ENCODE peak calls at places on chromosomes 1 and 21, in four cellular contexts. One of them, this sample, is unnamed. For H3K9me3, the result is how much of the 10 kb centered on the place peaks cover.

GRCh38 chr1:178738780-178739179 is 13.7 kb downstream of the RALGPS2 start:
- DNase-seq in endodermal cell: no peak
- DNase-seq in CD4-positive, alpha-beta T cell: no peak
- DNase-seq in A549: no peak
- DNase-seq in this sample: no peak

GRCh38 chr1:39576016-39576657 is 453 bp downstream of the PABPC4 start:
- DNase-seq in CD4-positive, alpha-beta T cell: no peak
- DNase-seq in A549: no peak
- DNase-seq in endodermal cell: peak
- DNase-seq in this sample: peak

GRCh38 chr1:6419803-6420593 is at the start of gene HES2:
- DNase-seq in A549: no peak
- DNase-seq in CD4-positive, alpha-beta T cell: no peak
- DNase-seq in endodermal cell: peak
- DNase-seq in this sample: no peak

GRCh38 chr1:16386454-16387113 is 19.5 kb downstream of the SZRD1 start:
- DNase-seq in CD4-positive, alpha-beta T cell: no peak
- DNase-seq in A549: peak
- DNase-seq in endodermal cell: no peak
- DNase-seq in this sample: no peak

GRCh38 chr1:228105269-228105995 is 2.3 kb upstream of the C1orf35 start:
- DNase-seq in endodermal cell: peak
- DNase-seq in A549: no peak
- DNase-seq in CD4-positive, alpha-beta T cell: no peak
- DNase-seq in this sample: no peak

GRCh38 chr1:183082650-183083049 is 59.4 kb downstream of the LAMC1 start:
- DNase-seq in CD4-positive, alpha-beta T cell: no peak
- DNase-seq in A549: no peak
- DNase-seq in endodermal cell: no peak
- DNase-seq in this sample: no peak

GRCh38 chr1:39671433-39671792 is 494 bp downstream of the NT5C1A start:
- DNase-seq in CD4-positive, alpha-beta T cell: no peak
- DNase-seq in A549: no peak
- DNase-seq in endodermal cell: peak
- DNase-seq in this sample: no peak

GRCh38 chr21:30434033-30434631 is 4.1 kb downstream of the KRTAP13-4 start:
- DNase-seq in endodermal cell: peak
- DNase-seq in CD4-positive, alpha-beta T cell: no peak
- DNase-seq in A549: no peak
- DNase-seq in this sample: no peak

GRCh38 chr1:166089804-166090203 is 77.0 kb downstream of the FAM78B start:
- DNase-seq in A549: no peak
- DNase-seq in endodermal cell: peak
- DNase-seq in CD4-positive, alpha-beta T cell: no peak
- DNase-seq in this sample: no peak

GRCh38 chr1:53574621-53575020 is 115.4 kb downstream of the DMRTB1 start:
- DNase-seq in A549: no peak
- DNase-seq in endodermal cell: peak
- DNase-seq in CD4-positive, alpha-beta T cell: no peak
- DNase-seq in this sample: no peak

GRCh38 chr1:150235852-150236613 is at the start of gene ANP32E:
- DNase-seq in endodermal cell: peak
- DNase-seq in A549: peak
- DNase-seq in CD4-positive, alpha-beta T cell: peak
- DNase-seq in this sample: peak

GRCh38 chr1:100394286-100394685 is 42.0 kb downstream of the CDC14A start:
- DNase-seq in endodermal cell: no peak
- DNase-seq in A549: no peak
- DNase-seq in CD4-positive, alpha-beta T cell: no peak
- DNase-seq in this sample: no peak

GRCh38 chr1:100387209-100387608 is 34.9 kb downstream of the CDC14A start:
- DNase-seq in A549: no peak
- DNase-seq in endodermal cell: no peak
- DNase-seq in CD4-positive, alpha-beta T cell: no peak
- DNase-seq in this sample: no peak

GRCh38 chr1:100387644-100388350 is 35.5 kb downstream of the CDC14A start:
- DNase-seq in CD4-positive, alpha-beta T cell: no peak
- DNase-seq in endodermal cell: no peak
- DNase-seq in A549: no peak
- DNase-seq in this sample: no peak

GRCh38 chr1:100391675-100392074 is 39.4 kb downstream of the CDC14A start:
- DNase-seq in A549: no peak
- DNase-seq in endodermal cell: no peak
- DNase-seq in CD4-positive, alpha-beta T cell: no peak
- DNase-seq in this sample: no peak

DNA sequence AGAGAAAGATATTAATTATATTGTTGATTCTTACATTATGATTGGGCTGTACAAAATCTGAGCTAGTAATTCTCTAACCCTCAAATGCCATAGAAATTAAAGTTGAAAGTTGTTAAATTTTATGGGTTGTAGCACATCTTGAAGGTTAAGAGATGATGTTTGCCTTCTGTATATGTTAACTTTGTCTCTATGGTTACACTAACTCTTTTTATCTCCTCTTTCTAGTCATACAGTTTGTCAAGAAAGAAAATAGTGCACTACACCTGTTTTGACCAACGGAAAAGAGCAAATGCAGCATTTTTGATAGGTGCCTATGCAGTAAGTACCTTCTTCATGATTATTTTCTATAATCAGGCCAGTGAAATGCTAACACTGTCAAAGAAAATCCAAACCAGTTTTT is 38.2 kb downstream of the CDC14A start:
- DNase-seq in endodermal cell: no peak
- DNase-seq in A549: no peak
- DNase-seq in CD4-positive, alpha-beta T cell: no peak
- DNase-seq in this sample: no peak
- H3K9me3 ChIP-seq in endodermal cell: under half
- H3K9me3 ChIP-seq in A549: under half
- H3K9me3 ChIP-seq in CD4-positive, alpha-beta T cell: under half
- H3K9me3 ChIP-seq in this sample: under half

DNA sequence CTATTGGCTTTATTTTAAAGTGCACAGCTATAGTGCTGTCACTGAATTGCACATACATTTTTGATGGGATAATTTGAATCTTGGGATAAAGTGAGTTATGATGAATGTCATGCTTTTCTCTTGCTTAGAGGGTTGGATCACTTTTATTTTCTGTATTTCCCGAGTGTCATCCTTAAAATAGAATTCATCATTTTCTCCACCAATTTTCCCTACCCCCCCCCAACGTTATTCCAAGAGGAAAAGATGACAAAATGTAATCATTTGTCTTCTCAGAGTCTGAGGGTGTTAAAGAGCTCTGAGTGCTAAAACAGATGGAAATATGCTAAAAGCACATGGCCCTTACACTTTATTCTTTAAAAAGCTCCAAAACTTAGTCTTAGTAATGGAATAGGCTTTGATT is 81.3 kb downstream of the CHRM3 start:
- DNase-seq in A549: no peak
- DNase-seq in CD4-positive, alpha-beta T cell: no peak
- DNase-seq in endodermal cell: no peak
- DNase-seq in this sample: no peak
- H3K9me3 ChIP-seq in A549: under half
- H3K9me3 ChIP-seq in CD4-positive, alpha-beta T cell: under half
- H3K9me3 ChIP-seq in endodermal cell: under half
- H3K9me3 ChIP-seq in this sample: under half

GRCh38 chr21:42423197-42423675 is 19.5 kb downstream of the UBASH3A start:
- DNase-seq in endodermal cell: no peak
- DNase-seq in A549: no peak
- DNase-seq in CD4-positive, alpha-beta T cell: no peak
- DNase-seq in this sample: no peak

GRCh38 chr21:42426424-42426823 is 22.7 kb downstream of the UBASH3A start:
- DNase-seq in CD4-positive, alpha-beta T cell: no peak
- DNase-seq in endodermal cell: no peak
- DNase-seq in A549: no peak
- DNase-seq in this sample: no peak

GRCh38 chr21:42425603-42425985 is 21.9 kb downstream of the UBASH3A start:
- DNase-seq in A549: no peak
- DNase-seq in CD4-positive, alpha-beta T cell: no peak
- DNase-seq in endodermal cell: no peak
- DNase-seq in this sample: no peak

GRCh38 chr21:42423685-42424084 is 20.0 kb downstream of the UBASH3A start:
- DNase-seq in endodermal cell: no peak
- DNase-seq in CD4-positive, alpha-beta T cell: no peak
- DNase-seq in A549: no peak
- DNase-seq in this sample: no peak

DNA sequence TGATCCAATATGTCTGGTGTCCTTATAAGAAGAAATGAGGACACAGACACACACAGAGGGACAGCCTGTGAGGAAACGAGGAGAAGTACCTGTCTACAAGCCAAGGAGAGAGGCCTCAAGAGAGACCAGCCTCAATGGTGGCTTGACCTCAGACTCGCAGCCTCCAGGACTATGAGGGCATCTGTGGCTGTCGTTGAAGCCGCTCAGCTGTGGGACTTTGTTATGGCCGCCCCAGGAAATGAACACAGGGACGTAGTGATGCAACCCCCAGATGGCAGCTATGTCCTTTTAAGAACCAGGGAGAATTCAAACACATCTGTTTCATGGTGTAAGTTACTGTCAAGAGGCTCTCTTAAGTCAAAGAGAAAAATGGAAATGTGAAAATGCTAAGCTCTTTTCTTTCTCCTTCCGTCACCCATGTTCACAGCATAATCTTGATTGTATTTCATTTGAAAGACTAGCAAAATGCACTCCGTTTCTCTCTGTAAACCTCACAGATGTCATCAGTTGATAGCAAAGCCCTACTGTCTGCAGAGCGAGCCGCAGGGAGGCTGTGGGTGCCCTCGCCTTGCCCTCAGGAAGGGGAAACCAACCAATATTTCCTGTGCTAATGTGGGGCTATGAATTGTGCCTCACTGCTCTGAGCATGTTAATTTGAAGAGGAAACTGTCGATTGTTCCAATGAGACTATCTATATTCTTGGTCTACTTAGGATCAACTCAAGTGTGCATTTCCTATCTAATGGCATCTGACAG is 21.3 kb downstream of the UBASH3A start:
- DNase-seq in endodermal cell: no peak
- DNase-seq in CD4-positive, alpha-beta T cell: peak
- DNase-seq in A549: no peak
- DNase-seq in this sample: peak
- H3K9me3 ChIP-seq in endodermal cell: under half
- H3K9me3 ChIP-seq in CD4-positive, alpha-beta T cell: under half
- H3K9me3 ChIP-seq in A549: under half
- H3K9me3 ChIP-seq in this sample: under half

DNA sequence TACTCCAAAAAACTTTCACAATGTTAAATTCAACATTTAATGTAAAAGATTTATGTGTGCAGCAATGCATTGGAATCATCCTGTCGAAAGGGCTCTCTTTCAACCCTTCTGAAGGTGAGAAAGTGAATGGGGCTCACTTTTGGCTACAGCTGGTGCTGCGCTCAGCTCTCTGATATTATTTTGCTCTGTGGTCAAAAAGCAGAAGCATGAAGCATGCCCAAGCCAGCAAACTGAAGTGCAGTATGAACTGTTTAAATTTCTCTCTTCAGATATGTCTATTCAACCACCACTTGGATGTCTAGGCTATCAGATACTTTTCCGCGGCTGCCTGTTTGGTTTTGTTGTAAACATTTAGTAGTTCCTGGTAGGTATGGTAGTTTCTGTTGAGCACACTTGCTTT is 216.8 kb upstream of the TMPRSS15 start:
- DNase-seq in endodermal cell: no peak
- DNase-seq in A549: no peak
- DNase-seq in CD4-positive, alpha-beta T cell: no peak
- DNase-seq in this sample: no peak
- H3K9me3 ChIP-seq in endodermal cell: under half
- H3K9me3 ChIP-seq in A549: under half
- H3K9me3 ChIP-seq in CD4-positive, alpha-beta T cell: under half
- H3K9me3 ChIP-seq in this sample: under half

GRCh38 chr1:13224480-13225060 is 1.4 kb downstream of the PRAMEF18 start:
- DNase-seq in CD4-positive, alpha-beta T cell: no peak
- DNase-seq in endodermal cell: no peak
- DNase-seq in A549: no peak
- DNase-seq in this sample: no peak

GRCh38 chr1:13228343-13228781 is 2.4 kb upstream of the PRAMEF18 start:
- DNase-seq in A549: no peak
- DNase-seq in CD4-positive, alpha-beta T cell: peak
- DNase-seq in endodermal cell: peak
- DNase-seq in this sample: no peak
- H3K9me3 ChIP-seq in A549: under half
- H3K9me3 ChIP-seq in CD4-positive, alpha-beta T cell: under half
- H3K9me3 ChIP-seq in endodermal cell: half or more
- H3K9me3 ChIP-seq in this sample: under half

This sample was measured in T-helper 17 cell.